ENCODE peak calls at places on chromosomes 5 and 9, in six cellular contexts. A is psoas muscle, H is HCT116, X is pancreas, T is transverse colon, I is heart left ventricle. K is an unnamed sample. For H3K4me1, the result is how much of the 10 kb centered on the place peaks cover.

GRCh38 chr9:130701059-130702022 is 7.8 kb downstream of the EXOSC2 start:
- DNase-seq in A (peak), H (no peak), X (peak), T (peak), I (peak), K (peak)

GRCh38 chr9:128149001-128149701 is at the start of gene LCN2:
- DNase-seq in A (peak), H (peak), X (peak), T (peak), I (peak), K (no peak)

GRCh38 chr5:111129938-111130337 is 37.8 kb downstream of the WDR36 start:
- DNase-seq in A (no peak), H (no peak), X (no peak), T (no peak), I (no peak), K (no peak)

GRCh38 chr5:156208271-156208670 is 118.7 kb upstream of the SGCD start:
- DNase-seq in A (no peak), H (no peak), X (no peak), T (no peak), I (no peak), K (no peak)

GRCh38 chr9:20728493-20729220 is 44.6 kb downstream of the FOCAD start:
- DNase-seq in A (no peak), H (no peak), X (no peak), T (no peak), I (no peak), K (peak)

GRCh38 chr5:34474573-34475021 is 181.5 kb upstream of the RAI14 start:
- DNase-seq in A (no peak), H (peak), X (no peak), T (no peak), I (no peak), K (peak)

GRCh38 chr9:97349400-97349799 is 41.9 kb downstream of the CCDC180 start:
- DNase-seq in A (no peak), H (no peak), X (no peak), T (no peak), I (no peak), K (no peak)

GRCh38 chr9:137029058-137029922 is 1.3 kb upstream of the ABCA2 start:
- DNase-seq in A (peak), H (no peak), X (peak), T (peak), I (peak), K (peak)

GRCh38 chr5:170576602-170577584 is 73.1 kb downstream of the KCNIP1 start:
- DNase-seq in A (no peak), H (no peak), X (no peak), T (no peak), I (no peak), K (no peak)

GRCh38 chr9:93137362-93137761 is 3.3 kb upstream of the NINJ1 start:
- DNase-seq in A (peak), H (no peak), X (no peak), T (peak), I (no peak), K (no peak)

GRCh38 chr9:93136693-93137092 is 2.6 kb upstream of the NINJ1 start:
- DNase-seq in A (peak), H (no peak), X (no peak), T (no peak), I (no peak), K (no peak)

GRCh38 chr9:93141771-93142483 is 7.9 kb upstream of the NINJ1 start:
- DNase-seq in A (no peak), H (no peak), X (no peak), T (no peak), I (no peak), K (no peak)

GRCh38 chr9:93138171-93138764 is 4.2 kb upstream of the NINJ1 start:
- DNase-seq in A (no peak), H (no peak), X (no peak), T (no peak), I (no peak), K (no peak)

GRCh38 chr9:93139365-93140182 is 5.5 kb upstream of the NINJ1 start:
- DNase-seq in A (no peak), H (no peak), X (no peak), T (no peak), I (no peak), K (no peak)
- H3K4me1 ChIP-seq in A (under half), H (under half), X (under half), T (under half), I (under half), K (under half)

GRCh38 chr9:121607434-121608248 is 43.8 kb upstream of the DAB2IP start:
- DNase-seq in A (peak), H (peak), X (no peak), T (no peak), I (peak), K (peak)
- H3K4me1 ChIP-seq in A (half or more), H (half or more), X (under half), T (under half), I (half or more), K (under half)

DNA sequence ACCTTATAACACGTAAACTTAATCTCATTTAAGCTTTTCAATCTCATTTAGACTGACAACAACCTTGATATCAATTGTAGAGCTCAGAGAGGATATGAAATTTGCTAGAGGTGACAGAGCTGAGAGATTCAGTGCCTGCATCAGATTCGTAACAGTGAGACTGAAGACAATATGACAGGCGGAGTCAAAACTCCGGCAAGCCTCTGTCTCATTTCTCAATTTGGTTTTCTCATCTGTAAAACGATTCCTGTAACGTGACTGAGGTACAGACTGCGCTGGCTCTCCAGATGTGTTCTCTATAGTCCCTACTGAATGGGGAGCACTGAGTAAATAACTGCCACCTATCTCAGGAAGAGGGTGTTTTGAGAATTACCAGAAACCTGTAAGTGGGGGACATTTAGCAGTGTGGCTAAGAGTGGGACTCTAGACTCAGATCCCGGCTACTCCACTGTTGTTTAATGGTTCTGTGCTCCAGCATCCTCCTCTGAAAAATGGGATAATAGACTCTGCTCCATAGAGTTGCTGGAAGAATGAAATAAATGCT is 3.0 kb upstream of the MCIDAS start:
- DNase-seq in A (no peak), H (no peak), X (no peak), T (no peak), I (no peak), K (no peak)
- H3K4me1 ChIP-seq in A (under half), H (under half), X (under half), T (under half), I (under half), K (under half)

GRCh38 chr5:173902334-173902733 is 14.2 kb downstream of the CPEB4 start:
- DNase-seq in A (no peak), H (no peak), X (no peak), T (no peak), I (no peak), K (no peak)

GRCh38 chr5:173902743-173903142 is 14.6 kb downstream of the CPEB4 start:
- DNase-seq in A (no peak), H (no peak), X (no peak), T (no peak), I (no peak), K (no peak)

GRCh38 chr5:173907284-173907683 is 19.1 kb downstream of the CPEB4 start:
- DNase-seq in A (no peak), H (no peak), X (no peak), T (no peak), I (no peak), K (no peak)

GRCh38 chr5:173901705-173902104 is 13.6 kb downstream of the CPEB4 start:
- DNase-seq in A (no peak), H (no peak), X (no peak), T (no peak), I (no peak), K (no peak)

DNA sequence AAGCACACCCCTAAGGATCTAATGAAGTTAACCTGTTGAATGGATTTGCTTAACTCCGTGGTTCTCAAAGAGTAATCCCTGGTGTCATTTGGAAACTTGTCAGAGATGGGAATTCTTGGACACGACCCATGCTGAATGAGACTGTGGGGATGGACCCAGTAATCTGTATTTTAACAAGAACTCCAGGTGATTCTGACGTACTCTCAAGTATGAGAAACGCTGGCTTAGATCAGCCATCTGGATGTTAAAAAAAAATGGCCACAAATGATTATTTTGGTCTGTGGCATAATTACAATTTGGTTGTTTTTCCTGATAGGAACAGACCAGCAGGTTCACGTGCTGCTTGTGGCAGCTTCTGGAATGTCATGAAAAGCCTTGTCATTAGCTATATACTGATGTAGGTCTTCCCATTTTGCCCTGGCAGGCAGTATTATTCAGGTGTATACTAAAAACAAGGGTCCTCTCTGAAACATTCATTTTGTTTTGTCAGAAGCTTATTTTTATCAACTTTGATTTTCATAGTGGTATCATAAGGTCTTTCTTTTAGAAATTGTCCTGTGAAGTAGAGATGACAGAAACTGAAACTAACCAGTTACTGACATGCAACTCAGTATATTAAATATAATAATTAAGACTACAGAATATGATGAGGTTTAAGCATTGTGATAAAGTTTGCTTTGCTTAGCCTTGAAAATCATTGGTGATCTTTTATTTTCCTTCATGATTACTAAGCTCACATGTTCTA is 15.4 kb downstream of the CPEB4 start:
- DNase-seq in A (no peak), H (no peak), X (no peak), T (no peak), I (no peak), K (no peak)
- H3K4me1 ChIP-seq in A (half or more), H (under half), X (half or more), T (under half), I (half or more), K (under half)

GRCh38 chr9:79684711-79685575 is 113.2 kb downstream of the TLE4 start:
- DNase-seq in A (no peak), H (no peak), X (no peak), T (no peak), I (no peak), K (no peak)

GRCh38 chr9:79684059-79684458 is 112.3 kb downstream of the TLE4 start:
- DNase-seq in A (no peak), H (no peak), X (no peak), T (no peak), I (no peak), K (no peak)

GRCh38 chr9:79681576-79681975 is 109.8 kb downstream of the TLE4 start:
- DNase-seq in A (no peak), H (no peak), X (no peak), T (no peak), I (no peak), K (no peak)

GRCh38 chr9:79685576-79685975 is 113.8 kb downstream of the TLE4 start:
- DNase-seq in A (no peak), H (no peak), X (no peak), T (no peak), I (no peak), K (no peak)

DNA sequence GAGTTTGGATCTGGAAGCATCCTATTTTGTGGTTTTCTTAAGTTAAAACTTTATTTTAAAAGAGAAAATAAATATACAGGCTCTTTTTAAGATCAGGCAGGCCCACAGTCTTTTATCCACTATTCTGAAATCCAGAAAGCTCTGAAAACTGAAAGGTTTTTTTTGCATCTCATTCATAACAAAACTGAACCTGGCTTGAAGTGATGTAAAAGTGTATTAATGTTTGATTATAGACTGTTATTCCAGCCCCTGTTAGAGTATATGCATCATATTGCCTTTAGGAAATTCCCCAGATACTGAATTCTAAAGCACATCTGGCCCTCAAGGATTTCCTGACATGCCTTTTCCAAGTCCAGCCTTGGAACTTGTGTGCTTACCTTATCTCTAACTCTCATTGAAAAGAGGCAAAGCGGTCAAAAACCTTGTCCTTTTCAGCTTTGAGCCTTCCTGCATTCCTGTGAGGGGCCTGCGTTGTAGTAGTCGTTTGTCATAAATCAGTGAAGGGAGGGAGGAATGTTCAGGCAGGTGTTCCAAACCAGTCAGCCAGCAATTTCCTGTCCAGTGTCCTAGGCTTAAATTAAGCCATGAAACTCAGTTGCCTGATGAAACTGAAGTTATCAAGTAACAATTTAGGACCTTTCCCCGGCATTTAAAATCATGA is 110.4 kb downstream of the TLE4 start:
- DNase-seq in A (no peak), H (no peak), X (no peak), T (no peak), I (no peak), K (no peak)
- H3K4me1 ChIP-seq in A (under half), H (under half), X (under half), T (under half), I (under half), K (under half)

GRCh38 chr5:40406426-40407211 is 273.1 kb upstream of the PTGER4 start:
- DNase-seq in A (no peak), H (no peak), X (no peak), T (no peak), I (no peak), K (no peak)
- H3K4me1 ChIP-seq in A (under half), H (under half), X (under half), T (under half), I (half or more), K (under half)

GRCh38 chr9:2477755-2478154 is 143.8 kb upstream of the VLDLR start:
- DNase-seq in A (no peak), H (no peak), X (no peak), T (no peak), I (no peak), K (no peak)
- H3K4me1 ChIP-seq in A (under half), H (under half), X (under half), T (under half), I (under half), K (under half)

DNA sequence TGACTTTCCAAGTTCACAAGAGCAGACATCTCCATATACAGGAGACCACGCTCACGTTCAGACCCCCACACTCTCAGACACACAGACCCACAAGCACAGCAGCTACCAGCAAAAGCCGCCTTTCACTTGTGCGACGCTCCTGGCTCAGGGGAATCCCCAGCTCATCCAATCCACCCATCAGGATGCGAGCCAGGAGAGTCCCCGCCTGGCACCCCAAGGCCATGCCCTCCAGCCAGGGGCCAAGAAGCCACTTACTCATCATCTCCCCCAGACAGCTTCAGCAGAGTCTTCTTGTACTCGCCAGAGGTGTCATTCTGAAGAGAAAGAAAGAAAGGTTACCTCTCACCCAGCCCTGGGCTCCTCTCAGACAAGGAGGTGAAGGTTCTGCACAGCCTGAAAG is 29.7 kb downstream of the ANXA6 start:
- DNase-seq in A (no peak), H (no peak), X (no peak), T (no peak), I (no peak), K (no peak)
- H3K4me1 ChIP-seq in A (under half), H (under half), X (under half), T (under half), I (under half), K (under half)

DNA sequence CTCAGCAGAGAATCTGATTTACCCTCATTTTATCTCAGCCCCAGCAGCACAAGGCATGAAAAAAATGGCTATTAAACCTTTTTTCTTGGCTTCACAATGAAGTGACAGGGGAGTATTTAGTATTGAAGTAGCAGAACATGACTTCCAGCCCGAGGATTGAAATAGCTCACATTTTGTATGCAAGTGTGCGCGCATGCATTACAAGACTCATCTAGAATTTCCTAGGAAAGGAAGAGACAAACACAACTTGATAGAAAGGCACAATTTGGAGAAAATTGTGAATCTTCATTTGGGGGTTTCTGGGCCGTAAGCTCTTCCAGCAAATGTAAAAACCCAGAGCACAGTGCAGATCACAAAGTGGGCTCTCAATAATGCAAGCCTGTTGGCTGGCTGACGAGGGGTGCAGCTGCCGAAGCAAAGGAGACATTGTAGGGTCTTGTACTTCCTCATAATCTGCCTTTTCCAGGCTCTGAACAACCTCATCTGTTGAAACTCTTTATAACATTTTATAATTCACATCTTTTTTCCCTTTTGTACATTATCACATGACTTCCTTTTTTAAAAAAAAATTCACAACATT is 109.0 kb downstream of the BAAT start:
- DNase-seq in A (no peak), H (no peak), X (no peak), T (no peak), I (no peak), K (peak)
- H3K4me1 ChIP-seq in A (under half), H (under half), X (under half), T (under half), I (under half), K (under half)

GRCh38 chr5:88398316-88398715 is 129.7 kb upstream of the TMEM161B start:
- DNase-seq in A (no peak), H (no peak), X (no peak), T (no peak), I (no peak), K (no peak)
- H3K4me1 ChIP-seq in A (under half), H (under half), X (under half), T (under half), I (under half), K (under half)